ENCODE peak calls at places on chromosomes 12 and 14, in nine cellular contexts. Q, M, T, A, H, C, E, S and B are unnamed samples.
A peak's percentile ranks its signal among the peaks of the same experiment; 100 is the strongest.

GRCh38 chr14:63713765-63714164 is 14.1 kb downstream of the SGPP1 start:
- DNase-seq in Q (no peak), M (peak; percentile 62), T (no peak), A (no peak), H (peak; percentile 79), C (peak; percentile 64), E (peak; percentile 59), S (no peak), B (no peak)

GRCh38 chr14:42140831-42141279 is 534.2 kb downstream of the LRFN5 start:
- DNase-seq in Q (no peak), M (peak; percentile 90), T (no peak), A (no peak), H (peak; percentile 89), C (peak; percentile 20), E (peak; percentile 77), S (no peak), B (no peak)

GRCh38 chr12:52524241-52524897 is 4.2 kb upstream of the KRT5 start:
- DNase-seq in Q (no peak), M (no peak), T (no peak), A (no peak), H (peak; percentile 86), C (no peak), E (no peak), S (no peak), B (no peak)

GRCh38 chr14:20986811-20987210 is 3.0 kb upstream of the METTL17 start:
- DNase-seq in Q (no peak), M (peak; percentile 92), T (no peak), A (no peak), H (peak; percentile 99), C (peak; percentile 92), E (peak; percentile 86), S (no peak), B (no peak)

GRCh38 chr12:87274594-87275245 is 754.5 kb downstream of the C12orf50 start:
- DNase-seq in Q (no peak), M (peak; percentile 44), T (no peak), A (no peak), H (peak; percentile 29), C (peak; percentile 1), E (no peak), S (no peak), B (no peak)

GRCh38 chr12:30696943-30697342 is 1.3 kb upstream of the IPO8 start:
- DNase-seq in Q (no peak), M (no peak), T (no peak), A (no peak), H (no peak), C (no peak), E (no peak), S (no peak), B (no peak)

GRCh38 chr12:120822832-120823503 is 81.2 kb downstream of the SPPL3 start:
- DNase-seq in Q (no peak), M (no peak), T (no peak), A (no peak), H (no peak), C (no peak), E (no peak), S (no peak), B (no peak)

GRCh38 chr12:31353730-31354708 is 28.1 kb upstream of the SINHCAF start:
- DNase-seq in Q (peak; percentile 58), M (no peak), T (no peak), A (no peak), H (no peak), C (no peak), E (no peak), S (no peak), B (no peak)

GRCh38 chr12:89280833-89281533 is 71.3 kb downstream of the DUSP6 start:
- DNase-seq in Q (no peak), M (peak; percentile 30), T (no peak), A (no peak), H (peak; percentile 20), C (peak; percentile 4), E (no peak), S (no peak), B (no peak)

GRCh38 chr14:104792945-104793702 is 2.4 kb downstream of the AKT1 start:
- DNase-seq in Q (no peak), M (no peak), T (no peak), A (no peak), H (no peak), C (no peak), E (no peak), S (no peak), B (no peak)

GRCh38 chr14:32757568-32757967 is 181.1 kb upstream of the NPAS3 start:
- DNase-seq in Q (no peak), M (no peak), T (no peak), A (no peak), H (no peak), C (no peak), E (no peak), S (no peak), B (no peak)

GRCh38 chr14:91947196-91948184 is at the start of gene FBLN5:
- DNase-seq in Q (peak; percentile 26), M (no peak), T (peak; percentile 5), A (peak; percentile 40), H (peak; percentile 51), C (peak; percentile 83), E (peak; percentile 88), S (peak; percentile 6), B (no peak)

GRCh38 chr14:36207500-36207899 is 31.0 kb upstream of the PTCSC3 start:
- DNase-seq in Q (no peak), M (no peak), T (no peak), A (no peak), H (peak; percentile 28), C (no peak), E (no peak), S (no peak), B (no peak)

GRCh38 chr12:120363274-120363855 is 5.6 kb downstream of the MSI1 start:
- DNase-seq in Q (no peak), M (no peak), T (no peak), A (no peak), H (no peak), C (no peak), E (no peak), S (no peak), B (no peak)

GRCh38 chr14:38867561-38868150 is 235.4 kb downstream of the SEC23A start:
- DNase-seq in Q (peak; percentile 84), M (peak; percentile 62), T (peak; percentile 43), A (peak; percentile 86), H (peak; percentile 81), C (peak; percentile 73), E (peak; percentile 54), S (peak; percentile 52), B (peak; percentile 60)

GRCh38 chr14:96016761-96017160 is 22.4 kb upstream of the C14orf132 start:
- DNase-seq in Q (no peak), M (no peak), T (no peak), A (no peak), H (no peak), C (no peak), E (no peak), S (no peak), B (no peak)